ENCODE peak calls at places on chromosomes 13 and 19, in five cellular contexts. G is ovary, E is esophagus muscularis mucosa, U is A549, M is transverse colon. P is an unnamed sample.

GRCh38 chr13:44710576-44710975 is 134.4 kb upstream of the TSC22D1 start:
- DNase-seq in G (no peak), U (peak), M (no peak), E (no peak), P (no peak)

GRCh38 chr13:80339841-80340642 is 884 bp downstream of the SPRY2 start:
- DNase-seq in G (peak), E (no peak), U (peak), M (peak), P (peak)

GRCh38 chr13:33994198-33994597 is 176.2 kb downstream of the RFC3 start:
- DNase-seq in M (no peak), G (no peak), E (no peak), U (no peak), P (no peak)

GRCh38 chr13:88526186-88526852 is 855.1 kb downstream of the SLITRK5 start:
- DNase-seq in M (no peak), E (no peak), U (no peak), G (no peak), P (no peak)

GRCh38 chr13:27524981-27525975 is 74.9 kb upstream of the MTIF3 start:
- DNase-seq in M (no peak), E (peak), G (no peak), U (no peak), P (no peak)

GRCh38 chr13:42905542-42905941 is 86.5 kb downstream of the EPSTI1 start:
- DNase-seq in G (no peak), E (no peak), M (no peak), U (no peak), P (no peak)

GRCh38 chr19:43574424-43575155 is 737 bp downstream of the XRCC1 start:
- DNase-seq in E (no peak), G (peak), U (no peak), M (no peak), P (no peak)

GRCh38 chr13:85549819-85550218 is 249.4 kb downstream of the SLITRK6 start:
- DNase-seq in M (no peak), E (no peak), U (no peak), G (no peak), P (no peak)

GRCh38 chr13:71464673-71465072 is 402.3 kb downstream of the DACH1 start:
- DNase-seq in M (no peak), E (no peak), G (no peak), U (no peak), P (no peak)

GRCh38 chr13:86563308-86563707 is 764.1 kb upstream of the SLITRK6 start:
- DNase-seq in G (no peak), U (no peak), E (no peak), M (no peak), P (no peak)

GRCh38 chr19:18995804-18996241 is 37.5 kb downstream of the SUGP2 start:
- DNase-seq in G (peak), U (peak), M (peak), E (no peak), P (no peak)

GRCh38 chr13:74145249-74145970 is 11.2 kb upstream of the KLF12 start:
- DNase-seq in G (no peak), U (no peak), E (no peak), M (no peak), P (no peak)

GRCh38 chr19:54662730-54663129 is at the start of gene LILRB4:
- DNase-seq in M (peak), G (no peak), U (no peak), E (no peak), P (peak)

GRCh38 chr19:7159105-7159933 is 89.8 kb downstream of the ZNF557 start:
- DNase-seq in U (peak), M (peak), G (no peak), E (no peak), P (no peak)

GRCh38 chr13:73827434-73827833 is 306.8 kb downstream of the KLF12 start:
- DNase-seq in G (no peak), U (no peak), E (no peak), M (no peak), P (no peak)

GRCh38 chr13:102487330-102487729 is 85.5 kb upstream of the FGF14 start:
- DNase-seq in G (no peak), M (no peak), E (no peak), U (no peak), P (no peak)

GRCh38 chr19:1938071-1938470 is 2.9 kb upstream of the CSNK1G2 start:
- DNase-seq in U (no peak), G (peak), E (no peak), M (no peak), P (no peak)

GRCh38 chr13:23510979-23511735 is 59.1 kb upstream of the TNFRSF19 start:
- DNase-seq in G (no peak), U (peak), M (no peak), E (no peak), P (no peak)

GRCh38 chr13:39144941-39145533 is 106.8 kb downstream of the NHLRC3 start:
- DNase-seq in M (peak), E (no peak), G (peak), U (peak), P (peak)

GRCh38 chr19:46787331-46788100 is 878 bp downstream of the SLC1A5 start:
- DNase-seq in U (peak), M (peak), E (peak), G (peak), P (peak)

GRCh38 chr13:51838235-51838846 is 6.6 kb downstream of the TMEM272 start:
- DNase-seq in M (no peak), U (no peak), E (no peak), G (no peak), P (no peak)

GRCh38 chr13:48230541-48230940 is 2.5 kb upstream of the ITM2B start:
- DNase-seq in E (no peak), M (no peak), G (no peak), U (no peak), P (no peak)

GRCh38 chr19:29263305-29264080 is 50.5 kb upstream of the UQCRFS1 start:
- DNase-seq in M (peak), U (peak), E (no peak), G (peak), P (peak)

GRCh38 chr19:57191141-57192063 is at the start of gene ZNF264:
- DNase-seq in G (peak), E (peak), M (peak), U (peak), P (peak)

GRCh38 chr19:9171393-9171991 is 7.3 kb upstream of the OR7D2 start:
- DNase-seq in G (no peak), M (no peak), U (no peak), E (no peak), P (peak)

GRCh38 chr19:38952395-38953165 is 21.8 kb downstream of the MRPS12 start:
- DNase-seq in E (no peak), U (peak), M (peak), G (no peak), P (no peak)

GRCh38 chr13:80419416-80419815 is 78.5 kb upstream of the SPRY2 start:
- DNase-seq in E (no peak), U (no peak), G (no peak), M (no peak), P (no peak)

GRCh38 chr19:14472202-14472961 is 2.8 kb downstream of the PTGER1 start:
- DNase-seq in U (peak), G (peak), M (peak), E (peak), P (peak)

GRCh38 chr19:6890421-6890913 is 3.1 kb downstream of the ADGRE1 start:
- DNase-seq in M (no peak), G (no peak), U (no peak), E (no peak), P (no peak)

GRCh38 chr13:27969073-27969865 is at the start of gene CDX2:
- DNase-seq in G (no peak), U (peak), E (no peak), M (peak), P (no peak)

GRCh38 chr19:14054721-14055120 is 7.2 kb downstream of the PALM3 start:
- DNase-seq in E (peak), U (no peak), M (no peak), G (no peak), P (no peak)

GRCh38 chr19:58559275-58560006 is 1.0 kb upstream of the UBE2M start:
- DNase-seq in E (peak), M (peak), U (peak), G (peak), P (peak)

GRCh38 chr13:51999525-51999924 is 11.7 kb downstream of the ATP7B start:
- DNase-seq in G (no peak), E (no peak), U (no peak), M (no peak), P (no peak)

GRCh38 chr19:34974631-34975030 is 10.6 kb upstream of the ZNF792 start:
- DNase-seq in E (no peak), M (no peak), G (no peak), U (no peak), P (no peak)

GRCh38 chr19:13100031-13100588 is 2.5 kb downstream of the LYL1 start:
- DNase-seq in U (peak), E (no peak), G (peak), M (no peak), P (no peak)

GRCh38 chr13:47480121-47480520 is 521.0 kb downstream of the SUCLA2 start:
- DNase-seq in E (no peak), M (no peak), G (no peak), U (no peak), P (no peak)

GRCh38 chr19:56080669-56081401 is 40.3 kb downstream of the ZNF787 start:
- DNase-seq in M (peak), U (peak), G (peak), E (peak), P (peak)

GRCh38 chr13:32008518-32009175 is 22.9 kb upstream of the FRY start:
- DNase-seq in G (no peak), M (no peak), U (no peak), E (no peak), P (no peak)

GRCh38 chr19:9597027-9597426 is 12.7 kb upstream of the ZNF121 start:
- DNase-seq in U (no peak), E (no peak), G (no peak), M (no peak), P (no peak)

GRCh38 chr13:104436555-104436954 is 1370.3 kb upstream of the SLC10A2 start:
- DNase-seq in M (no peak), U (no peak), G (no peak), E (no peak), P (no peak)

GRCh38 chr13:59861676-59862075 is 302.1 kb downstream of the DIAPH3 start:
- DNase-seq in M (no peak), U (no peak), E (no peak), G (no peak), P (no peak)

GRCh38 chr13:59867867-59868266 is 295.9 kb downstream of the DIAPH3 start:
- DNase-seq in G (no peak), E (no peak), M (no peak), U (no peak), P (no peak)

GRCh38 chr13:59865398-59865797 is 298.3 kb downstream of the DIAPH3 start:
- DNase-seq in G (no peak), E (no peak), M (no peak), U (peak), P (no peak)

GRCh38 chr13:59863621-59864020 is 300.1 kb downstream of the DIAPH3 start:
- DNase-seq in U (no peak), G (no peak), M (no peak), E (no peak), P (no peak)
- TF ChIP-seq EP300 in U (no peak), G (no peak), M (no peak), E (no peak), P (no peak)

DNA sequence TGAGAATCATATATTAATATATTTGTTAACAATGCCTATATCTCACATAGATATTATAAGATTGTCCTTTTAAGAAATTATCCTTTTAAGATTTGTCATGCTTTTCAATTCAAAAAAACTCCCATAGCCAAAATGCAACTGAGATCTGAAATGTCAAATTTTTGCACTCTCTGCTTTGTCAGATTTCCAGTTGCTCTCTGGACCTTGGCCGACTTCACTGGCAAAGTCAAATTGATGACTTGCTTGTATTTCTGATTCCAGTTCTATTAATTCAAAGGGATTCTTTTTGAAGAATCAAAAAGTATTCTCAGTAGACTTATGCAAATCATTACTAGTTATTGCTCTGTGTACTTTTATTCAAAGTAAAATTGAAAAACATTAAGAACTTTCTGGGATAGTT is 101.2 kb upstream of the SCEL start:
- DNase-seq in M (no peak), G (no peak), E (no peak), U (no peak), P (no peak)
- H3K4me3 ChIP-seq in M (no peak), G (no peak), E (no peak), U (no peak), P (no peak)

GRCh38 chr19:42114412-42114811 is 17.8 kb downstream of the POU2F2 start:
- DNase-seq in U (no peak), M (peak), G (no peak), E (no peak), P (no peak)

GRCh38 chr19:42115219-42115618 is 17.0 kb downstream of the POU2F2 start:
- DNase-seq in U (no peak), G (no peak), M (no peak), E (no peak), P (no peak)

GRCh38 chr19:42115705-42116104 is 16.5 kb downstream of the POU2F2 start:
- DNase-seq in U (no peak), E (no peak), G (no peak), M (no peak), P (no peak)

GRCh38 chr19:42111811-42112210 is 20.4 kb downstream of the POU2F2 start:
- DNase-seq in U (no peak), M (no peak), G (no peak), E (no peak), P (no peak)

DNA sequence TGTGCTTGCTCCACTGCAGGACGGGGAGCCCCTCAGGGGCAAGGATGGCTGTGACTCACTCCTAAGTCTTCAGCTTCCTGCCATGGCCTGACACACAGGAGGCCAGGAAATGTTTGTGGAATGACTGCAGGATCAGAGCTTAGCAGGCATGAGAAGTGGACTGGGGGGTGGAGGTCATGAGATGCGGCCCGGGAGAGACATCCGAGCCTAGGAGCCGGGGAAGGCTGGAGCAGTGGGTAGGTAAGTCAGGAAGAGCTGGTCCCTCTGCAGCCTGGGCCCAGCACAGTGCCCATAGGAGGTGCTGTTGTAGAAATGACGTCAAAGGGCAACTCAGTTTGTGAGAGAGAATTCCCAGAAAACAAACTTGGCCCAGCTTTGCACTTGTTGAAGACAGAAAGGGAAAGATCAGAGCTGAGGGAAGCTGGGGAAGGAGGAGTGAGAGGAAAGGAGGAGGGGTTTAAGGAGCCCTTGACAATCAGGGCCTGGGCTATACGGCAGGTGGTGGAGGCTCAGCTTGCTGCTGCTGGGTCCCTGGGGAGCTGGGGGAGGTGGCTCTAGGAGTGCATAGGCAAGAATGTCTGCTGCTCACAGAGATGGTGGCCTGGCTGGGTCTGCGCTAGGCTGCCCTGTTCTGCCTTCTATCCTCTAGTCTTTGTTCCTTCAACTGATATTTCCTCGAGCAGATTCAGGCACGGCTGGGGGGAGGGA is 18.5 kb downstream of the POU2F2 start:
- DNase-seq in M (no peak), E (no peak), G (no peak), U (peak), P (no peak)
- TF ChIP-seq POLR2A in M (no peak), E (no peak), G (no peak), U (no peak), P (no peak)

GRCh38 chr13:35549481-35549880 is 73.0 kb upstream of the MAB21L1 start:
- DNase-seq in U (peak), G (no peak), M (no peak), E (no peak), P (no peak)
- TF ChIP-seq EP300 in U (no peak), G (no peak), M (no peak), E (no peak), P (no peak)

DNA sequence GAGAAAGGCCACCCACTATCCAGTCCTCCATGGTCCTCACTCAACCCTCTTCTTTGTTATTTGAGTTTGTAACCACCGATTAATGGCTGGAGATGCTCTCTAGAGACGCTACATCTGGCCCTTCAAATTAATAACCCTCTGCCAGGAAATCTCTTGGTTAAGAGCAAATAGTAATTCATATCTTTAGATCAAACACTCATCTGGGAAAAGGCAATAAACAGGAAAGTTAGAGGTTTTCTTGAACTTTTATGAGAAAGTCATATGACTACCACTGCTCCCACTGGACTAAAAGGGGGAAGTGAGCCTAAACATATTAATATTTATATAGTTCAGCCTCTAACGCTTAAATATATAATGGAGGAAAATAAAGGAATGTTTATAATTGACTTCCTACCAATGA is 2.9 kb downstream of the TBC1D4 start:
- DNase-seq in G (no peak), U (no peak), M (no peak), E (no peak), P (no peak)
- H3K4me3 ChIP-seq in G (no peak), U (no peak), M (no peak), E (no peak), P (no peak)

GRCh38 chr13:40477623-40478608 is 188.5 kb downstream of the FOXO1 start:
- DNase-seq in M (no peak), U (no peak), E (no peak), G (no peak), P (peak)
- TF ChIP-seq POLR2A in M (no peak), U (no peak), E (no peak), G (no peak), P (no peak)

DNA sequence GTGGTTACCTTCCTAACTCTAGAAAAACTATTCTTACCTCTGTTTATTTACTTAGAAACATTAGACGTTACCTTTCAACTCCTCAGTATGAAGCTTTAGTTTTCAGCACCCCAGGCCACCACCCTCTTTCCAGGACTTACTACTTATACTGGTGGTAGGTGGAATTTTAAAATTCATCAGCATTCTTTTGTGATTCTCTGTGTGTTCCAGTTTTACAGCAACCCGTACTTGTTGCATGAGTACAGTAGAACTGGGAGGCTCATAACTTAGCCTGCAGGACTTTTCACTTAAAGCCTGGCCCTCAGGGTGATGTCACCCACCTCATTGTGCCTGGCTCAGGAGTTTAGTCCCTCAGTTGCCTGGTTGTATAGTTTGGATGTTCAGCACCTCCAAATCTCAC is 49.4 kb upstream of the ALOX5AP start:
- DNase-seq in E (no peak), U (no peak), G (no peak), M (no peak), P (no peak)
- TF ChIP-seq EP300 in E (no peak), U (no peak), G (no peak), M (no peak), P (no peak)

P was measured in tibial nerve.